ENCODE peak calls at places on chromosomes 13 and 19, in eight cellular contexts. Y is stimulated activated CD8-positive, alpha-beta memory T cell treated with anti-CD3 and anti-CD28 coated beads, Interleukin-15, amount 100 ng/mL, for 1 hour; X is CD4-positive, alpha-beta memory T cell; O is heart right ventricle; F is kidney epithelial cell; J is activated naive CD4-positive, alpha-beta T cell; C is activated CD4-positive, alpha-beta T cell treated with anti-CD3 and anti-CD28 coated beads, Interleukin-2, amount 50 U/mL, for 1 hour; E is H54. U is an unnamed sample.

GRCh38 chr13:70960841-70961443 is 852.7 kb upstream of the KLHL1 start:
- DNase-seq in Y (no peak), X (no peak), O (no peak), F (peak), J (no peak), C (no peak), E (no peak), U (peak)

GRCh38 chr19:27772059-27772458 is 1440.9 kb downstream of the UQCRFS1 start:
- DNase-seq in Y (no peak), X (no peak), O (no peak), F (no peak), J (no peak), C (no peak), E (no peak), U (no peak)

GRCh38 chr13:21076265-21076653 is 14.9 kb upstream of the LATS2 start:
- DNase-seq in Y (no peak), X (no peak), O (no peak), F (no peak), J (no peak), C (no peak), E (no peak), U (no peak)

GRCh38 chr19:860481-861098 is 1.1 kb downstream of the CFD start:
- DNase-seq in Y (no peak), X (peak), O (peak), F (no peak), J (no peak), C (peak), E (peak), U (peak)

GRCh38 chr19:46760363-46760762 is 14.1 kb upstream of the STRN4 start:
- DNase-seq in Y (no peak), X (no peak), O (no peak), F (no peak), J (no peak), C (no peak), E (no peak), U (no peak)

GRCh38 chr13:113086031-113086750 is 19.4 kb upstream of the F7 start:
- DNase-seq in Y (no peak), X (no peak), O (peak), F (no peak), J (no peak), C (no peak), E (no peak), U (no peak)

GRCh38 chr19:49017666-49018351 is 918 bp upstream of the LHB start:
- DNase-seq in Y (peak), X (peak), O (peak), F (no peak), J (peak), C (peak), E (peak), U (peak)

GRCh38 chr13:45879666-45880065 is 28.1 kb upstream of the SIAH3 start:
- DNase-seq in Y (no peak), X (no peak), O (peak), F (no peak), J (no peak), C (no peak), E (no peak), U (no peak)

GRCh38 chr13:41587490-41587889 is 130.1 kb downstream of the RGCC start:
- DNase-seq in Y (no peak), X (peak), O (no peak), F (no peak), J (no peak), C (peak), E (no peak), U (no peak)

GRCh38 chr13:92158335-92158734 is 759.9 kb downstream of the GPC5 start:
- DNase-seq in Y (no peak), X (no peak), O (no peak), F (peak), J (no peak), C (no peak), E (no peak), U (no peak)

GRCh38 chr19:11420429-11420893 is 1.3 kb upstream of the RGL3 start:
- DNase-seq in Y (no peak), X (no peak), O (peak), F (no peak), J (no peak), C (no peak), E (no peak), U (peak)

GRCh38 chr19:40567040-40567749 is 9.5 kb upstream of the SHKBP1 start:
- DNase-seq in Y (no peak), X (no peak), O (no peak), F (no peak), J (no peak), C (no peak), E (no peak), U (peak)

GRCh38 chr19:54707932-54708331 is 16.3 kb upstream of the KIR3DL3 start:
- DNase-seq in Y (no peak), X (no peak), O (no peak), F (no peak), J (no peak), C (no peak), E (no peak), U (no peak)

GRCh38 chr13:99553033-99553432 is 51.8 kb downstream of the TM9SF2 start:
- DNase-seq in Y (no peak), X (no peak), O (no peak), F (peak), J (no peak), C (no peak), E (no peak), U (no peak)

GRCh38 chr13:108985166-108985565 is 355.8 kb downstream of the MYO16 start:
- DNase-seq in Y (no peak), X (no peak), O (no peak), F (no peak), J (no peak), C (no peak), E (no peak), U (no peak)

GRCh38 chr13:32639502-32640105 is 53.4 kb downstream of the PDS5B start:
- DNase-seq in Y (peak), X (peak), O (no peak), F (peak), J (no peak), C (peak), E (no peak), U (peak)

U was measured in AG20443.